ENCODE peak calls at places on chromosomes 1 and 21, in seven cellular contexts. H, E, K, S, N, V and Z are unnamed samples.

GRCh38 chr1:62232885-62233284 is 38.2 kb downstream of the L1TD1 start:
- DNase-seq in V (no peak), E (no peak), N (no peak), S (no peak), K (no peak), H (no peak), Z (no peak)

GRCh38 chr1:55337801-55338447 is 122.8 kb upstream of the USP24 start:
- DNase-seq in H (peak; percentile 79), K (no peak), V (peak; percentile 48), E (no peak), N (no peak), S (peak; percentile 79), Z (peak; percentile 42)

GRCh38 chr1:226355016-226355415 is 46.1 kb upstream of the LIN9 start:
- DNase-seq in H (no peak), V (no peak), N (no peak), K (no peak), E (no peak), S (no peak), Z (no peak)

GRCh38 chr1:67741121-67741520 is 56.1 kb downstream of the GADD45A start:
- DNase-seq in S (no peak), H (peak; percentile 37), E (no peak), V (no peak), K (no peak), N (peak; percentile 55), Z (no peak)

GRCh38 chr1:84770481-84770880 is 80.2 kb upstream of the SSX2IP start:
- DNase-seq in S (no peak), H (no peak), V (no peak), K (no peak), N (no peak), E (no peak), Z (no peak)

GRCh38 chr21:35016071-35016470 is 33.0 kb downstream of the RUNX1 start:
- DNase-seq in S (no peak), N (no peak), E (no peak), V (no peak), K (no peak), H (no peak), Z (no peak)

GRCh38 chr1:195804547-195804946 is 803.7 kb downstream of the KCNT2 start:
- DNase-seq in V (no peak), H (no peak), K (no peak), E (no peak), S (no peak), N (no peak), Z (no peak)

GRCh38 chr21:37461494-37461893 is 94.9 kb downstream of the DYRK1A start:
- DNase-seq in S (no peak), V (no peak), N (no peak), E (no peak), H (no peak), K (no peak), Z (no peak)

GRCh38 chr1:24097663-24098062 is 14.3 kb downstream of the MYOM3 start:
- DNase-seq in K (no peak), E (no peak), N (no peak), S (no peak), H (no peak), V (no peak), Z (no peak)

GRCh38 chr1:245258271-245258920 is 103.6 kb downstream of the KIF26B start:
- DNase-seq in H (no peak), V (no peak), E (peak; percentile 74), K (no peak), N (peak; percentile 26), S (no peak), Z (peak; percentile 29)

GRCh38 chr1:111286912-111287311 is 3.7 kb upstream of the CHIA start:
- DNase-seq in V (no peak), K (no peak), S (no peak), E (no peak), N (no peak), H (no peak), Z (no peak)

GRCh38 chr21:17340081-17340480 is 172.8 kb upstream of the CXADR start:
- DNase-seq in S (no peak), E (no peak), V (no peak), K (no peak), N (no peak), H (no peak), Z (no peak)

DNA sequence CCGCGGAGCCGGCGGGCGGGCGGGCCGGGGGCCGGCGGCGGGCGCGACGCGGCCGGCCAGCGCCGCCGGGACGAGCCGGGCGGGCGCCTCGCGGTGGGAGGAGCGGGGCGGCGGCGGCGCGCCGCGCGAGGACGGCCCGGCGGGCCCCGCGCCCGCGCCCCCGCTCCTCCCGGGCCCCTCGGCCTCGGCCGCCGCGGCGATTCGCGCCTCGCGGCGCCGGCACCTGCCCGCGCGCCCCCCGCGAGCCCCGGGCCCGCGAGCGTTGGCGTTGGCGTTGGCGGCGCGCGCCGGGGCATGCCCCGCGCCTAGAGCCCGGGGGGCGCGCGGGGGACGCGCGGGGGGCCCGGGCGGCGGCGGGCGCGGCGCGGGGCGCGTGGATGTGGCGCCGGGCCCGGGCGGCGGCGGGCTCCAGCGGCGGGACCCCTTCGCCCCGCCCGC is at the start of gene SKI:
- DNase-seq in E (no peak), N (no peak), V (no peak), H (no peak), K (no peak), S (peak; percentile 1), Z (no peak)
- TF ChIP-seq POLR2AphosphoS5 in E (no peak), N (no peak), V (no peak), H (no peak), K (no peak), S (no peak), Z (no peak)

GRCh38 chr1:230084408-230085177 is 17.6 kb downstream of the GALNT2 start:
- DNase-seq in N (peak; percentile 23), S (no peak), E (no peak), K (peak; percentile 93), V (peak; percentile 59), H (peak; percentile 75), Z (no peak)

GRCh38 chr1:230081751-230082150 is 14.7 kb downstream of the GALNT2 start:
- DNase-seq in V (no peak), N (no peak), S (no peak), E (no peak), H (no peak), K (no peak), Z (no peak)

GRCh38 chr1:230085178-230085515 is 18.1 kb downstream of the GALNT2 start:
- DNase-seq in N (no peak), E (no peak), H (no peak), S (no peak), V (no peak), K (no peak), Z (no peak)

GRCh38 chr1:230083746-230084407 is 16.8 kb downstream of the GALNT2 start:
- DNase-seq in V (no peak), K (no peak), H (no peak), N (no peak), E (no peak), S (no peak), Z (no peak)

DNA sequence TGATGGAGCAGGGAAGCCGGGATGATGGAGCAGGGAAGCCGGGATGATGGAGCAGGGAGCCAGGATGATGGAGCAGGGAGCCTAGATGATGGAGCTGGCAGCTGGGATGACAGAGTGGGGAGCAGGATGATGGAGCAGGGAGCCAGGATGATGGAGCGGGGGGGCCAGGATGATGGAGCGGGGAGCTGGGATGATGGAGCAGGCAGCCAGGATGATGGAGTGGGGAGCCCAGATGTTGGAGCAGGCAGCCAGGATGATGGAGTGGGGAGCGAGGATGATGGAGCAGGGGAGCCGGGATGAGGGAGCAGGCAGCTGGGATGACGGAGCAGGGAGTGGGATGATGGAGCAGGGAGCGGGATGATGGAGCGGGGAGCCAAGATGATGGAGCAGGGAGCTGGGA is 16.0 kb downstream of the GALNT2 start:
- DNase-seq in V (no peak), E (no peak), H (no peak), N (no peak), S (no peak), K (no peak), Z (no peak)
- H3K27ac ChIP-seq in V (no peak overlapping the region), E (peak overlapping the region; percentile 69), H (no peak overlapping the region), N (no peak overlapping the region), S (no peak overlapping the region), K (peak overlapping the region; percentile 82), Z (no peak overlapping the region)

GRCh38 chr1:192518700-192519099 is 56.9 kb upstream of the RGS1 start:
- DNase-seq in H (no peak), S (no peak), E (no peak), V (no peak), K (no peak), N (no peak), Z (no peak)

GRCh38 chr1:192513196-192513595 is 62.4 kb upstream of the RGS1 start:
- DNase-seq in S (no peak), E (no peak), N (no peak), H (no peak), K (no peak), V (no peak), Z (no peak)

GRCh38 chr1:192512426-192513125 is 63.0 kb upstream of the RGS1 start:
- DNase-seq in K (no peak), E (no peak), N (peak; percentile 16), V (no peak), S (no peak), H (peak; percentile 45), Z (peak; percentile 41)

GRCh38 chr1:192513697-192514096 is 61.9 kb upstream of the RGS1 start:
- DNase-seq in S (no peak), V (no peak), K (no peak), N (no peak), H (no peak), E (no peak), Z (no peak)

DNA sequence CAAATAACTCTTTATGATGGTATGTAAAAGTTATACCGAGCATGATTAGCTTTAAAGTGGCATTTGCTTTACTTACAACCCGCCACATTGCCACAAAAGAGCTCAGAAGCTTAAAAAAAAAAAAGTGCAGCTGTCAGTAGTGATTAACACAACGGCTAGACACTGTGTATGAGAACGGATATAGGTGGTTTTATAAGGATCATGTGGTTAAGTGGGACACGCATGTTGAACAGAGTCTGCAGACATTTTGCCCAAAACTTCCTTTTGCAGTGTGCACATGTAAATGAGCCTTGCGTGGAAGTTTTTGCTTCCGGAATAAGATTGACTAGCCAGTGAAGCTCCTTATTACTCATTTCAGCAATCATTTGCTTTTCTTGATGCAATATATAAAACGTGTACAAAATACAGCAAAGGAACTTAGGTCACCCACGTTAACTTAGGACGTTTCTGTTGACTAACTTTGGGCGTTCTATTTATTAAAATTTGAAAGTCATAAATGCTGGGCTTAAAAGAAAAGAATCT is 58.7 kb upstream of the RGS1 start:
- DNase-seq in E (no peak), K (no peak), S (no peak), N (peak; percentile 36), H (no peak), V (no peak), Z (peak; percentile 55)
- TF ChIP-seq POLR2AphosphoS5 in E (peak; percentile 21), K (no peak), S (no peak), N (peak; percentile 29), H (no peak), V (no peak), Z (peak; percentile 66)

DNA sequence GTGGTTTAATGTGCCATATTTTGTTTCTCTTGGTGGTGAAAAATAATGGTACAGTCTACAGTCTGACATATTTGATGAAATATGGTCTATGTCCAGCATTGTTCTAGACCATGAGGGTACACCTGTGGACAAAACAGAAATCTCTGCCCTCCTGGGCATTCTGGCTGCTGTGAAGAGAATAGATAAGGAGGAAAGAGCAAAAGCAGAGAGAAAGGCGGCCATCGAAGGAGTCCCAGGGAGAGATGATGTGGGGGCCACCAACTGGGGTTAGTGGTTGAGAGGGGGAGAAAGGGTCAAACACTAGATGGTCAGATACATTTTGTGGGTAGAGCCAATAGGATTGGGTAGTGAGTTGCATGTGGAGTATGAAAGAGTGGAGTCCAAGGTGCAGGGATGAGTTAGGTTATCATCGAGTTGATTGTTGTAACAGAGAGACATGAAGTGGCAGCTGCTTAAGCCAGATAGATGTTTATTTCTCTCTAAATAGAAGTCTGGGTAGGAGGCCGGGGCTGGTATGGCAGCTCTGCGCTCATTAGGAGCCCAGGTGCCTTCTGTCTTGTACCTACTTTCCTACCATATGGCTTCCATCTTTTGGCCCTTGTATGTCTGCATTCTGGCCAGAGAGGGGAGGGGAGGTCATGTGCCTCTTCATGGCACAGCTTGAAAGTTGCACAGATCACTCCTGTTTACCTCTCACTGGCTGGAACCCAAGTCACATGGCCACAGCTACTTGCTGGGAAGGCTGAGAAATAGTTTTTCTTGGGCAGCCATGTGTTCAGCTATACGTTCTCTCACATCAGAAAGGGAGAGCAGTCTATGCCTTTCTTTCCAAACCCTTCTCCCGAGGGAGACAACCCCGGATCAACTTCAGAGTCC is 13.0 kb downstream of the UBE4B start:
- DNase-seq in K (no peak), N (no peak), E (no peak), H (no peak), V (no peak), S (no peak), Z (no peak)
- H3K27ac ChIP-seq in K (no peak overlapping the region), N (peak overlapping the region; percentile 22), E (peak overlapping the region; percentile 70), H (no peak overlapping the region), V (no peak overlapping the region), S (peak overlapping the region; percentile 51), Z (no peak overlapping the region)